ENCODE peak calls at places on chromosomes 13 and 19, in four cellular contexts. One of them, this sample, is unnamed.

GRCh38 chr19:35328851-35329285 is at the start of gene CD22:
- DNase-seq in neuronal stem cell: no peak
- DNase-seq in thoracic aorta: no peak
- DNase-seq in cardiac muscle cell: no peak
- DNase-seq in this sample: no peak

GRCh38 chr19:45079911-45080469 is 930 bp downstream of the GEMIN7 start:
- DNase-seq in neuronal stem cell: no peak
- DNase-seq in cardiac muscle cell: no peak
- DNase-seq in thoracic aorta: no peak
- DNase-seq in this sample: no peak

GRCh38 chr13:45368571-45368970 is 27.6 kb upstream of the TPT1 start:
- DNase-seq in thoracic aorta: no peak
- DNase-seq in neuronal stem cell: no peak
- DNase-seq in cardiac muscle cell: no peak
- DNase-seq in this sample: no peak

GRCh38 chr19:4389064-4389375 is 11.3 kb downstream of the SH3GL1 start:
- DNase-seq in cardiac muscle cell: no peak
- DNase-seq in neuronal stem cell: no peak
- DNase-seq in thoracic aorta: no peak
- DNase-seq in this sample: no peak

GRCh38 chr13:93450226-93450625 is 223.6 kb downstream of the GPC6 start:
- DNase-seq in neuronal stem cell: no peak
- DNase-seq in cardiac muscle cell: peak; percentile 80
- DNase-seq in thoracic aorta: no peak
- DNase-seq in this sample: no peak

GRCh38 chr13:59948686-59949085 is 215.0 kb downstream of the DIAPH3 start:
- DNase-seq in cardiac muscle cell: no peak
- DNase-seq in thoracic aorta: no peak
- DNase-seq in neuronal stem cell: no peak
- DNase-seq in this sample: no peak

GRCh38 chr19:42480335-42481095 is 37.8 kb upstream of the CXCL17 start:
- DNase-seq in thoracic aorta: no peak
- DNase-seq in cardiac muscle cell: peak; percentile 74
- DNase-seq in neuronal stem cell: no peak
- DNase-seq in this sample: no peak

GRCh38 chr13:61316647-61317046 is 99.0 kb downstream of the PCDH20 start:
- DNase-seq in cardiac muscle cell: no peak
- DNase-seq in neuronal stem cell: no peak
- DNase-seq in thoracic aorta: no peak
- DNase-seq in this sample: no peak

GRCh38 chr19:9836021-9836420 is 903 bp downstream of the PIN1 start:
- DNase-seq in cardiac muscle cell: peak; percentile 37
- DNase-seq in neuronal stem cell: no peak
- DNase-seq in thoracic aorta: no peak
- DNase-seq in this sample: no peak

GRCh38 chr19:55160128-55160985 is 2.8 kb upstream of the TNNI3 start:
- DNase-seq in neuronal stem cell: peak; percentile 87
- DNase-seq in cardiac muscle cell: peak; percentile 89
- DNase-seq in thoracic aorta: peak; percentile 55
- DNase-seq in this sample: no peak

GRCh38 chr19:55158848-55159793 is 1.6 kb upstream of the TNNI3 start:
- DNase-seq in cardiac muscle cell: peak; percentile 70
- DNase-seq in thoracic aorta: no peak
- DNase-seq in neuronal stem cell: no peak
- DNase-seq in this sample: no peak

GRCh38 chr19:55158423-55158822 is 891 bp upstream of the TNNI3 start:
- DNase-seq in cardiac muscle cell: no peak
- DNase-seq in neuronal stem cell: no peak
- DNase-seq in thoracic aorta: no peak
- DNase-seq in this sample: no peak

GRCh38 chr19:55156202-55157063 is 1.1 kb downstream of the TNNI3 start:
- DNase-seq in thoracic aorta: no peak
- DNase-seq in cardiac muscle cell: peak; percentile 43
- DNase-seq in neuronal stem cell: peak; percentile 91
- DNase-seq in this sample: no peak

GRCh38 chr19:55157064-55157908 is at the start of gene TNNI3:
- DNase-seq in cardiac muscle cell: no peak
- DNase-seq in neuronal stem cell: no peak
- DNase-seq in thoracic aorta: no peak
- DNase-seq in this sample: no peak
- H3K4me3 ChIP-seq in cardiac muscle cell: peak within 1 kb of the TSS; percentile 34
- H3K4me3 ChIP-seq in neuronal stem cell: peak within 1 kb of the TSS; percentile 73
- H3K4me3 ChIP-seq in thoracic aorta: no peak within 1 kb of the TSS
- H3K4me3 ChIP-seq in this sample: peak within 1 kb of the TSS; percentile 30

GRCh38 chr19:12015015-12015752 is 20.3 kb downstream of the ZNF433 start:
- DNase-seq in cardiac muscle cell: no peak
- DNase-seq in neuronal stem cell: no peak
- DNase-seq in thoracic aorta: no peak
- DNase-seq in this sample: no peak
- H3K36me3 ChIP-seq in cardiac muscle cell: peaks cover 29% of the 10 kb centered on the region
- H3K36me3 ChIP-seq in neuronal stem cell: peaks cover 88% of the 10 kb centered on the region
- H3K36me3 ChIP-seq in thoracic aorta: peaks cover 55% of the 10 kb centered on the region
- H3K36me3 ChIP-seq in this sample: peaks cover 54% of the 10 kb centered on the region

DNA sequence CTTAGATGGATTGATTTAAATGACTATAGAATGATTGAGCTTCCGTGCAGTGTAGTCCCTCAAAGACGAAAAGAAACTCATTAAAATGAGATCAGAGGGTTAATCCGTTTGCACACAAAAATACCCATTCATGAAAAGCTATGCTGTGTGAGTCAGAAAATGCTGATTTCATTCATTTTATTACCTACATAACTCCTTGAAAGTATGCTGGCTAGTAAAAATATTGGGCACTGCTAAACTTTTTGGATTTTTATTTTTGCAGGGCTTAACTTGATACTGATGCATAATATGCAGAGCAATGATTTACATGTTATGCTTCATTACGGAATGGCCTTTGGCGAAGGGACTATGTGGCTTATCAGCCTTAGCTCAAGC is 54.2 kb downstream of the WDFY2 start:
- DNase-seq in thoracic aorta: no peak
- DNase-seq in cardiac muscle cell: peak; percentile 27
- DNase-seq in neuronal stem cell: peak; percentile 47
- DNase-seq in this sample: no peak
- H3K4me3 ChIP-seq in thoracic aorta: no peak overlapping the region
- H3K4me3 ChIP-seq in cardiac muscle cell: no peak overlapping the region
- H3K4me3 ChIP-seq in neuronal stem cell: no peak overlapping the region
- H3K4me3 ChIP-seq in this sample: no peak overlapping the region

DNA sequence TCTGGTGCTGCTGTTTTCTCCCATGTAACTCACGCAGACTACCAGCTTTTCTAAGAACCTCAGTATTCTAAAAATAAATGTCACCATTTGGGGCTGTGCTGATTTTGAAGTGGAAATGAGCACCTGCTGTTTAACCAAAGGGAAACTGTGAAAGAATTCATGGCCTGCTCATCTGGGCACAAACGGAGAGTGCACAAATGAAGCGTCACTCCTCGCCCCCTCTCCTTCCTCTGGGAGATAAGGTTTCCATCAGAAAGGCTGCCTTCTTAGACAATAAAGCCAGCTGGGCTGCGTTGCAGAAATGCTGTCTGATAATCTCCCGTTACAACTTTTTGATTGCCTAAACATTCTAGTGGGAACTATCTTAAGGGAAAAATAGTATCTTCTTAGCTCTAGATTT is 73.7 kb upstream of the SLC15A1 start:
- DNase-seq in cardiac muscle cell: peak; percentile 51
- DNase-seq in neuronal stem cell: no peak
- DNase-seq in thoracic aorta: no peak
- DNase-seq in this sample: no peak
- H3K36me3 ChIP-seq in cardiac muscle cell: peaks cover 13% of the 10 kb centered on the region
- H3K36me3 ChIP-seq in neuronal stem cell: no peaks in the 10 kb centered on the region
- H3K36me3 ChIP-seq in thoracic aorta: peaks cover 3% of the 10 kb centered on the region
- H3K36me3 ChIP-seq in this sample: peaks cover 72% of the 10 kb centered on the region

GRCh38 chr13:37878921-37879320 is 9.3 kb upstream of the TRPC4 start:
- DNase-seq in neuronal stem cell: no peak
- DNase-seq in cardiac muscle cell: no peak
- DNase-seq in thoracic aorta: no peak
- DNase-seq in this sample: no peak
- H3K4me3 ChIP-seq in neuronal stem cell: no peak overlapping the region
- H3K4me3 ChIP-seq in cardiac muscle cell: no peak overlapping the region
- H3K4me3 ChIP-seq in thoracic aorta: no peak overlapping the region
- H3K4me3 ChIP-seq in this sample: no peak overlapping the region

GRCh38 chr19:2798733-2799132 is 13.4 kb downstream of the THOP1 start:
- DNase-seq in thoracic aorta: no peak
- DNase-seq in cardiac muscle cell: peak; percentile 20
- DNase-seq in neuronal stem cell: no peak
- DNase-seq in this sample: no peak
- H3K36me3 ChIP-seq in thoracic aorta: peaks cover 13% of the 10 kb centered on the region
- H3K36me3 ChIP-seq in cardiac muscle cell: peaks cover 23% of the 10 kb centered on the region
- H3K36me3 ChIP-seq in neuronal stem cell: peaks cover 98% of the 10 kb centered on the region
- H3K36me3 ChIP-seq in this sample: peaks cover 40% of the 10 kb centered on the region

GRCh38 chr19:46616631-46617322 is 8.1 kb downstream of the PTGIR start:
- DNase-seq in thoracic aorta: no peak
- DNase-seq in neuronal stem cell: no peak
- DNase-seq in cardiac muscle cell: peak; percentile 82
- DNase-seq in this sample: no peak
- H3K4me3 ChIP-seq in thoracic aorta: no peak overlapping the region
- H3K4me3 ChIP-seq in neuronal stem cell: peak overlapping the region; percentile 27
- H3K4me3 ChIP-seq in cardiac muscle cell: no peak overlapping the region
- H3K4me3 ChIP-seq in this sample: no peak overlapping the region

GRCh38 chr13:41365636-41366035 is 54.6 kb downstream of the NAA16 start:
- DNase-seq in neuronal stem cell: no peak
- DNase-seq in thoracic aorta: no peak
- DNase-seq in cardiac muscle cell: peak; percentile 34
- DNase-seq in this sample: no peak

GRCh38 chr13:41370736-41371135 is 59.7 kb downstream of the NAA16 start:
- DNase-seq in neuronal stem cell: no peak
- DNase-seq in thoracic aorta: no peak
- DNase-seq in cardiac muscle cell: no peak
- DNase-seq in this sample: no peak
- H3K36me3 ChIP-seq in neuronal stem cell: peaks cover 100% of the 10 kb centered on the region
- H3K36me3 ChIP-seq in thoracic aorta: peaks cover 13% of the 10 kb centered on the region
- H3K36me3 ChIP-seq in cardiac muscle cell: peaks cover 69% of the 10 kb centered on the region
- H3K36me3 ChIP-seq in this sample: peaks cover 59% of the 10 kb centered on the region

DNA sequence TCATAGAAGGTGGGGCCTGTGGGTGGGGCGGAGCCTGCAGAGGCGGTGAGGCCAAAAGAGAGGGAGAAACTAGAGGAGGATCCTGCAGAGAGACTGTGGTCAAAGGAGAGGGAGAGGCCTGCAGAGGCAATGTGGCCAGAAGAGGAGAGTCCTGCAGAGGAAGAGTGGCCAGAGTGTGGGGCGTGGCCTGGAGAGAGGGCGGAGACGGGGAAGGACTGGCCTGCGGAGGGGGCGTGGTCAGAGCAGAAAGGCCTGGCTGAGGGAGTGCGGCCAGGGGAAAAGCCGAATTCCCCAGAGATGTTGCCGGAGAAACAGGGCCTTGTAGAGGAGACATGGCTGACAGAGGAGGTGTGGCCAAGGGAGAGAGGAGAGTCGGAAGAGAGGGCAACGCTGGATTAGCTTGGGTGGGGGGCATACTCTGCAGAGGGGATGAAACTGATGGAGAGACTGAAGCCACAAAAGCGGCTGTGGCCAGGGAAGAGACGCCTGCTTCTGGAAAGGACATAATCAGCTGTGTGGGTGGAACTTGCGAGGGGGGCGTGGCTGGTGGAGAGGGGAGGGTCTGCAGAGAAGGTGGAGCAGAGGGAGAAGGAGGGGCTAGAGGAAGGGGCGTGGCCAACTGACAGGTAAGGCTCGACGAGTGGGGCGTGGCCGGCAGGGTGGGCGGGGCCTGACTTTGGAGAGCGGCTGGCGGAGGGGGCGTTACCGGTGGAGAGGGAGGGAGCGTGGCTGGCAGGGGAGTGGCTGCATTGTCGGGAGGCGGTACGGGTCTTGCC is 2.5 kb downstream of the PRR36 start:
- DNase-seq in cardiac muscle cell: peak; percentile 98
- DNase-seq in thoracic aorta: peak; percentile 29
- DNase-seq in neuronal stem cell: peak; percentile 97
- DNase-seq in this sample: peak; percentile 94
- H3K4me3 ChIP-seq in cardiac muscle cell: peak overlapping the region; percentile 20
- H3K4me3 ChIP-seq in thoracic aorta: peak overlapping the region; percentile 53
- H3K4me3 ChIP-seq in neuronal stem cell: peak overlapping the region; percentile 45
- H3K4me3 ChIP-seq in this sample: peak overlapping the region; percentile 28

GRCh38 chr19:54125713-54126112 is 10.2 kb downstream of the PRPF31 start:
- DNase-seq in cardiac muscle cell: no peak
- DNase-seq in thoracic aorta: no peak
- DNase-seq in neuronal stem cell: no peak
- DNase-seq in this sample: no peak

GRCh38 chr19:54129617-54129996 is 8.0 kb upstream of the CNOT3 start:
- DNase-seq in thoracic aorta: no peak
- DNase-seq in cardiac muscle cell: no peak
- DNase-seq in neuronal stem cell: no peak
- DNase-seq in this sample: no peak

GRCh38 chr19:54128796-54129616 is 8.6 kb upstream of the CNOT3 start:
- DNase-seq in neuronal stem cell: no peak
- DNase-seq in thoracic aorta: no peak
- DNase-seq in cardiac muscle cell: no peak
- DNase-seq in this sample: peak; percentile 57

GRCh38 chr19:54128441-54128725 is 9.2 kb upstream of the CNOT3 start:
- DNase-seq in cardiac muscle cell: no peak
- DNase-seq in neuronal stem cell: no peak
- DNase-seq in thoracic aorta: no peak
- DNase-seq in this sample: no peak

GRCh38 chr19:54127688-54128440 is 9.7 kb upstream of the CNOT3 start:
- DNase-seq in neuronal stem cell: no peak
- DNase-seq in cardiac muscle cell: no peak
- DNase-seq in thoracic aorta: no peak
- DNase-seq in this sample: no peak
- H3K36me3 ChIP-seq in neuronal stem cell: peaks cover 84% of the 10 kb centered on the region
- H3K36me3 ChIP-seq in cardiac muscle cell: peaks cover 26% of the 10 kb centered on the region
- H3K36me3 ChIP-seq in thoracic aorta: peaks cover 69% of the 10 kb centered on the region
- H3K36me3 ChIP-seq in this sample: peaks cover 91% of the 10 kb centered on the region

This sample was measured in suprapubic skin.